ENCODE peak calls at places on chromosome 4, in seven cellular contexts. N, J, S, G, W, B and Q are unnamed samples.

GRCh38 chr4:104592894-104593470 is 98.3 kb upstream of the CXXC4 start:
- DNase-seq in N (no peak), J (no peak), G (no peak), B (no peak), W (no peak), S (no peak), Q (no peak)

GRCh38 chr4:139077567-139078355 is 62.2 kb downstream of the NOCT start:
- DNase-seq in N (no peak), B (no peak), S (no peak), J (no peak), W (no peak), G (no peak), Q (peak; percentile 54)

GRCh38 chr4:156734965-156735895 is 236.4 kb downstream of the PDGFC start:
- DNase-seq in W (no peak), S (no peak), B (no peak), J (no peak), G (no peak), N (no peak), Q (peak; percentile 22)

GRCh38 chr4:189202182-189202868 is 738.3 kb upstream of the FRG1 start:
- DNase-seq in N (peak; percentile 23), S (peak; percentile 6), J (peak; percentile 81), W (peak; percentile 5), B (peak; percentile 32), G (no peak), Q (peak; percentile 63)

GRCh38 chr4:81352476-81352875 is 119.2 kb downstream of the RASGEF1B start:
- DNase-seq in G (no peak), B (no peak), S (no peak), N (no peak), W (no peak), J (no peak), Q (no peak)

GRCh38 chr4:74623041-74623440 is 171.3 kb downstream of the BTC start:
- DNase-seq in G (no peak), W (no peak), S (no peak), J (no peak), N (no peak), B (peak; percentile 47), Q (peak; percentile 33)

GRCh38 chr4:122973465-122973864 is 51.1 kb upstream of the NUDT6 start:
- DNase-seq in J (no peak), W (no peak), N (no peak), S (no peak), G (no peak), B (no peak), Q (no peak)

GRCh38 chr4:119661231-119661630 is 32.6 kb upstream of the PDE5A start:
- DNase-seq in W (no peak), G (no peak), N (no peak), B (no peak), J (no peak), S (no peak), Q (no peak)

GRCh38 chr4:83542225-83542624 is 6.3 kb downstream of the GPAT3 start:
- DNase-seq in N (no peak), B (no peak), J (no peak), G (no peak), W (no peak), S (no peak), Q (no peak)

GRCh38 chr4:24488399-24489164 is 95.8 kb downstream of the DHX15 start:
- DNase-seq in S (peak; percentile 44), J (peak; percentile 92), G (peak; percentile 20), W (no peak), N (peak; percentile 28), B (peak; percentile 82), Q (peak; percentile 59)

GRCh38 chr4:139603576-139604387 is 47.8 kb upstream of the SETD7 start:
- DNase-seq in G (peak; percentile 9), B (peak; percentile 62), N (peak; percentile 53), W (no peak), J (no peak), S (no peak), Q (peak; percentile 89)

GRCh38 chr4:182978152-182978827 is 61.1 kb upstream of the DCTD start:
- DNase-seq in B (no peak), J (no peak), W (peak; percentile 57), S (no peak), N (no peak), G (no peak), Q (no peak)

GRCh38 chr4:84683065-84683464 is 100.1 kb downstream of the CDS1 start:
- DNase-seq in B (no peak), G (no peak), S (no peak), N (no peak), W (no peak), J (no peak), Q (no peak)

GRCh38 chr4:111362891-111363290 is 740.0 kb upstream of the PITX2 start:
- DNase-seq in B (no peak), S (no peak), N (no peak), G (no peak), J (no peak), W (no peak), Q (no peak)

GRCh38 chr4:159360549-159360948 is 257.7 kb downstream of the RAPGEF2 start:
- DNase-seq in N (peak; percentile 64), S (no peak), G (no peak), B (no peak), J (no peak), W (no peak), Q (no peak)

GRCh38 chr4:106287353-106287969 is 28.5 kb downstream of the TBCK start:
- DNase-seq in S (no peak), N (peak; percentile 8), W (no peak), J (no peak), G (no peak), B (no peak), Q (peak; percentile 18)

GRCh38 chr4:116180056-116180690 is 905.2 kb downstream of the TRAM1L1 start:
- DNase-seq in N (no peak), G (no peak), B (no peak), J (no peak), W (no peak), S (no peak), Q (peak; percentile 30)